ENCODE peak calls at places on chromosomes 3 and 15, in five cellular contexts. One of them, this sample, is unnamed.

GRCh38 chr3:7400360-7400759 is 539.4 kb downstream of the GRM7 start:
- DNase-seq in neuronal stem cell: no peak
- DNase-seq in colonic mucosa: no peak
- DNase-seq in A673: no peak
- DNase-seq in MG63: no peak
- DNase-seq in this sample: no peak

GRCh38 chr3:70111381-70111780 is 111.8 kb downstream of the SAMMSON start:
- DNase-seq in A673: no peak
- DNase-seq in colonic mucosa: no peak
- DNase-seq in neuronal stem cell: no peak
- DNase-seq in MG63: no peak
- DNase-seq in this sample: no peak

GRCh38 chr3:127452321-127452821 is 138.2 kb downstream of the TPRA1 start:
- DNase-seq in MG63: no peak
- DNase-seq in colonic mucosa: no peak
- DNase-seq in A673: no peak
- DNase-seq in neuronal stem cell: no peak
- DNase-seq in this sample: no peak

GRCh38 chr3:111924283-111924682 is 54.5 kb upstream of the ABHD10 start:
- DNase-seq in neuronal stem cell: no peak
- DNase-seq in A673: no peak
- DNase-seq in colonic mucosa: peak; percentile 39
- DNase-seq in MG63: peak; percentile 96
- DNase-seq in this sample: no peak

GRCh38 chr3:160346511-160346910 is 52.5 kb downstream of the IFT80 start:
- DNase-seq in colonic mucosa: no peak
- DNase-seq in A673: no peak
- DNase-seq in MG63: no peak
- DNase-seq in neuronal stem cell: no peak
- DNase-seq in this sample: no peak

GRCh38 chr3:100087203-100087602 is 27.1 kb downstream of the FILIP1L start:
- DNase-seq in A673: no peak
- DNase-seq in colonic mucosa: no peak
- DNase-seq in neuronal stem cell: no peak
- DNase-seq in MG63: peak; percentile 14
- DNase-seq in this sample: no peak

GRCh38 chr3:193665370-193665989 is 72.5 kb downstream of the OPA1 start:
- DNase-seq in colonic mucosa: no peak
- DNase-seq in neuronal stem cell: no peak
- DNase-seq in A673: peak; percentile 60
- DNase-seq in MG63: no peak
- DNase-seq in this sample: peak; percentile 26

GRCh38 chr3:98812851-98813374 is 49.8 kb downstream of the ST3GAL6 start:
- DNase-seq in neuronal stem cell: no peak
- DNase-seq in MG63: peak; percentile 23
- DNase-seq in colonic mucosa: no peak
- DNase-seq in A673: peak; percentile 52
- DNase-seq in this sample: peak; percentile 19

GRCh38 chr3:14210843-14211594 is 32.4 kb downstream of the LSM3 start:
- DNase-seq in MG63: peak; percentile 16
- DNase-seq in colonic mucosa: no peak
- DNase-seq in neuronal stem cell: no peak
- DNase-seq in A673: no peak
- DNase-seq in this sample: no peak

GRCh38 chr15:99564221-99565030 is 1.4 kb upstream of the MEF2A start:
- DNase-seq in MG63: peak; percentile 30
- DNase-seq in neuronal stem cell: no peak
- DNase-seq in A673: peak; percentile 13
- DNase-seq in colonic mucosa: peak; percentile 32
- DNase-seq in this sample: no peak

GRCh38 chr3:143283432-143284128 is 164.0 kb downstream of the CHST2 start:
- DNase-seq in MG63: no peak
- DNase-seq in neuronal stem cell: no peak
- DNase-seq in A673: no peak
- DNase-seq in colonic mucosa: no peak
- DNase-seq in this sample: no peak

GRCh38 chr3:142931222-142931621 is 32.3 kb downstream of the PAQR9 start:
- DNase-seq in colonic mucosa: no peak
- DNase-seq in neuronal stem cell: no peak
- DNase-seq in A673: no peak
- DNase-seq in MG63: no peak
- DNase-seq in this sample: no peak

GRCh38 chr15:70376031-70376928 is 278.6 kb upstream of the TLE3 start:
- DNase-seq in MG63: no peak
- DNase-seq in neuronal stem cell: no peak
- DNase-seq in colonic mucosa: no peak
- DNase-seq in A673: no peak
- DNase-seq in this sample: no peak

GRCh38 chr3:173411288-173412064 is 13.9 kb downstream of the NLGN1 start:
- DNase-seq in colonic mucosa: peak; percentile 18
- DNase-seq in MG63: no peak
- DNase-seq in A673: peak; percentile 52
- DNase-seq in neuronal stem cell: no peak
- DNase-seq in this sample: no peak

GRCh38 chr3:185561374-185561943 is 9.1 kb upstream of the LIPH start:
- DNase-seq in colonic mucosa: peak; percentile 75
- DNase-seq in MG63: no peak
- DNase-seq in A673: no peak
- DNase-seq in neuronal stem cell: no peak
- DNase-seq in this sample: no peak

GRCh38 chr15:68609618-68610017 is 30.8 kb downstream of the CORO2B start:
- DNase-seq in MG63: no peak
- DNase-seq in neuronal stem cell: no peak
- DNase-seq in A673: no peak
- DNase-seq in colonic mucosa: no peak
- DNase-seq in this sample: no peak

GRCh38 chr3:104519068-104519467 is 847.6 kb upstream of the ALCAM start:
- DNase-seq in A673: no peak
- DNase-seq in colonic mucosa: no peak
- DNase-seq in neuronal stem cell: no peak
- DNase-seq in MG63: no peak
- DNase-seq in this sample: no peak

GRCh38 chr15:99132122-99132521 is 27.2 kb downstream of the SYNM start:
- DNase-seq in A673: no peak
- DNase-seq in MG63: no peak
- DNase-seq in colonic mucosa: no peak
- DNase-seq in neuronal stem cell: no peak
- DNase-seq in this sample: no peak

GRCh38 chr3:187889601-187890404 is 144.5 kb upstream of the BCL6 start:
- DNase-seq in MG63: no peak
- DNase-seq in A673: no peak
- DNase-seq in neuronal stem cell: no peak
- DNase-seq in colonic mucosa: no peak
- DNase-seq in this sample: no peak

GRCh38 chr15:34161329-34161953 is 48.5 kb downstream of the KATNBL1 start:
- DNase-seq in A673: no peak
- DNase-seq in neuronal stem cell: no peak
- DNase-seq in MG63: no peak
- DNase-seq in colonic mucosa: no peak
- DNase-seq in this sample: no peak

GRCh38 chr3:10935028-10935427 is 57.5 kb upstream of the SLC6A1 start:
- DNase-seq in MG63: no peak
- DNase-seq in A673: no peak
- DNase-seq in colonic mucosa: no peak
- DNase-seq in neuronal stem cell: no peak
- DNase-seq in this sample: no peak

GRCh38 chr3:31356941-31357340 is 175.8 kb upstream of the STT3B start:
- DNase-seq in A673: no peak
- DNase-seq in colonic mucosa: no peak
- DNase-seq in MG63: peak; percentile 50
- DNase-seq in neuronal stem cell: no peak
- DNase-seq in this sample: no peak

GRCh38 chr3:1609416-1609815 is 489.2 kb upstream of the CNTN4 start:
- DNase-seq in neuronal stem cell: no peak
- DNase-seq in A673: peak; percentile 12
- DNase-seq in colonic mucosa: no peak
- DNase-seq in MG63: no peak
- DNase-seq in this sample: no peak

GRCh38 chr3:48707157-48707556 is 9.9 kb downstream of the IP6K2 start:
- DNase-seq in A673: no peak
- DNase-seq in MG63: no peak
- DNase-seq in colonic mucosa: no peak
- DNase-seq in neuronal stem cell: no peak
- DNase-seq in this sample: no peak
- H3K36me3 ChIP-seq in A673: peaks cover 17% of the 10 kb centered on the region
- H3K36me3 ChIP-seq in MG63: peaks cover 12% of the 10 kb centered on the region
- H3K36me3 ChIP-seq in colonic mucosa: no peaks in the 10 kb centered on the region
- H3K36me3 ChIP-seq in neuronal stem cell: peaks cover 31% of the 10 kb centered on the region
- H3K36me3 ChIP-seq in this sample: peaks cover 26% of the 10 kb centered on the region

GRCh38 chr15:59157398-59157797 is 49.2 kb upstream of the LDHAL6B start:
- DNase-seq in MG63: no peak
- DNase-seq in colonic mucosa: no peak
- DNase-seq in neuronal stem cell: no peak
- DNase-seq in A673: no peak
- DNase-seq in this sample: no peak
- H3K36me3 ChIP-seq in MG63: peaks cover 52% of the 10 kb centered on the region
- H3K36me3 ChIP-seq in colonic mucosa: peaks cover 7% of the 10 kb centered on the region
- H3K36me3 ChIP-seq in neuronal stem cell: peaks cover 9% of the 10 kb centered on the region
- H3K36me3 ChIP-seq in A673: no peaks in the 10 kb centered on the region
- H3K36me3 ChIP-seq in this sample: no peaks in the 10 kb centered on the region

DNA sequence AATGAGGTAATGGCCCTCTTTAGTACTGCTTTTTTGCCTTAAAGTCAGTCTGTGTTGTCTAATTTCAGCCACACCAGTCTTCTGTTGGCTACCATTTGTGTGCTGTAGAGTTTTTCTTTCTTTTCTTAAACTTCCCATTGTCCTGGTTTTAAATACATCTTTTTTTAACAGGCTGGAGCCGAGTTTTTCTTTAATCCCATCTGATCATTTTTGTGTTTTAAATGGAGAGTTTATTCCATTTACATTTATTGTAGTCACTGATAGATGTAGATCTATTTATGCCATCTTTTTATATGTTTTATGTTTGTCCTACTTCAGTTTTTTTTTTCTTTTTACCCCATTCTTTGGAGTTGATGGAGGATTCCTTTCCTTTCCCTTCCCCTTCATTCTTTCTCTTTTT is 49.5 kb downstream of the SNRK start:
- DNase-seq in colonic mucosa: no peak
- DNase-seq in A673: no peak
- DNase-seq in neuronal stem cell: no peak
- DNase-seq in MG63: no peak
- DNase-seq in this sample: no peak
- H3K36me3 ChIP-seq in colonic mucosa: peaks cover 10% of the 10 kb centered on the region
- H3K36me3 ChIP-seq in A673: peaks cover 10% of the 10 kb centered on the region
- H3K36me3 ChIP-seq in neuronal stem cell: peaks cover 12% of the 10 kb centered on the region
- H3K36me3 ChIP-seq in MG63: peaks cover 17% of the 10 kb centered on the region
- H3K36me3 ChIP-seq in this sample: peaks cover 16% of the 10 kb centered on the region

DNA sequence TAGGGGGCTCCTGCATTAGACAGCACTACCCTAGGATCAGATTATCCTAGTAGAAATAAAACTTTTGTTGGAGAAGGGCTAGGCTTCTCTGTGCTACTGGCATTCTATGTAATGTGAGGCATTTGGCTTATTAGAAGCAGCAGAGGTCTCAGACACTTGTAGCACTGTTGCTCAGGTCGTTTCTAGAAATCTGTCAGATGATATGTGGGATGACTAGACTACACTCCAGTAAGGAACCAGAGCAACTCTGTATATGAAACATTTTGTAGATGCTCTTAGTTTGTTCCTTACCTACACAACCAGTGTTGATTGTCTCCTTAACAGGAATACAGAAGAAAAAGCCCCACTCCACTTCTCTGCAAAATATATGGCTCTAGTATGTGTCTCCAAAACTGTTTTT is 21.9 kb upstream of the FBXL22 start:
- DNase-seq in colonic mucosa: no peak
- DNase-seq in A673: no peak
- DNase-seq in MG63: no peak
- DNase-seq in neuronal stem cell: no peak
- DNase-seq in this sample: no peak
- H3K36me3 ChIP-seq in colonic mucosa: peaks cover 9% of the 10 kb centered on the region
- H3K36me3 ChIP-seq in A673: peaks cover 31% of the 10 kb centered on the region
- H3K36me3 ChIP-seq in MG63: peaks cover 26% of the 10 kb centered on the region
- H3K36me3 ChIP-seq in neuronal stem cell: peaks cover 11% of the 10 kb centered on the region
- H3K36me3 ChIP-seq in this sample: peaks cover 65% of the 10 kb centered on the region

GRCh38 chr3:44999782-45000181 is 23.7 kb downstream of the EXOSC7 start:
- DNase-seq in MG63: no peak
- DNase-seq in colonic mucosa: peak; percentile 63
- DNase-seq in A673: no peak
- DNase-seq in neuronal stem cell: no peak
- DNase-seq in this sample: no peak
- H3K36me3 ChIP-seq in MG63: peaks cover 19% of the 10 kb centered on the region
- H3K36me3 ChIP-seq in colonic mucosa: peaks cover 6% of the 10 kb centered on the region
- H3K36me3 ChIP-seq in A673: peaks cover 73% of the 10 kb centered on the region
- H3K36me3 ChIP-seq in neuronal stem cell: peaks cover 40% of the 10 kb centered on the region
- H3K36me3 ChIP-seq in this sample: peaks cover 10% of the 10 kb centered on the region

DNA sequence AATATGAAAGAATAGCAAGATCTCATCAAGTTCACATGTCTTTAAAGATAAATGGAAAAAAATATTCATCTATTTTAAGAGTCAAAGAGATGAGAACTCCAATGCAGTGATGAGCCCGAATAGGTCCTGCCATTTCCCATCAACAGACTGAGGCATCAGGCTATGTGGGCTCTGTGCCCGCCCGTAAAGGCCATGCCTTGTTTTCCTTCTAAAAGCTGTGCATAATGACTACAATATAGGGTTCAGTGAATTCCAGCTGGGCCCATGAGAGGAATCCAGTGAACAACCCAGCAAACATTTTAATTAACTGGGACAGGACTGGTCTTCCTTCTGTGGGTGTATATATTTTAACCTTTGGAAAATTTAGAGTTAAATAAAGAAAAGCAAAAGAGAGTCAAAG is 44.6 kb downstream of the RASGRP1 start:
- DNase-seq in MG63: no peak
- DNase-seq in colonic mucosa: no peak
- DNase-seq in neuronal stem cell: no peak
- DNase-seq in A673: no peak
- DNase-seq in this sample: no peak
- H3K36me3 ChIP-seq in MG63: no peaks in the 10 kb centered on the region
- H3K36me3 ChIP-seq in colonic mucosa: no peaks in the 10 kb centered on the region
- H3K36me3 ChIP-seq in neuronal stem cell: no peaks in the 10 kb centered on the region
- H3K36me3 ChIP-seq in A673: no peaks in the 10 kb centered on the region
- H3K36me3 ChIP-seq in this sample: peaks cover 58% of the 10 kb centered on the region

GRCh38 chr3:124412642-124413041 is 317.6 kb upstream of the UMPS start:
- DNase-seq in MG63: no peak
- DNase-seq in colonic mucosa: no peak
- DNase-seq in neuronal stem cell: no peak
- DNase-seq in A673: no peak
- DNase-seq in this sample: no peak
- H3K36me3 ChIP-seq in MG63: no peaks in the 10 kb centered on the region
- H3K36me3 ChIP-seq in colonic mucosa: no peaks in the 10 kb centered on the region
- H3K36me3 ChIP-seq in neuronal stem cell: peaks cover 7% of the 10 kb centered on the region
- H3K36me3 ChIP-seq in A673: no peaks in the 10 kb centered on the region
- H3K36me3 ChIP-seq in this sample: no peaks in the 10 kb centered on the region

DNA sequence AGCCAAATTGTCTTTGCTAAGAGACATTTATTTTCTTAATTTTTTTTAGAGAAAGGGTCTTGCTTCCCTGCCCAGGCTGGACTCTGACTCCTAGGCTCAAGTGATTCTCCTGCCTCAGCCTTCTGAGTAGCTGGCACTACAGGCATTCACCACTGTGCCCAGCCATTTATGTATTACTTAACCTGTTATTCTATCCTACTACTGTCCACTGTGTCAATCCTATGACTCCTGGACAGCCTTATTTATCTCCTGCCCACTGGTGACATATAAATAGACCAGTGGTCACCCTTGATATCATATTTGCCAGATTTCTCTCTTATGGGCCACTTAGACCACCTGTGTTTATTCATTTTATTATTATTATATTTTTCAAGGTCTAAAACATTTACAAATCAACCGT is 161.4 kb downstream of the ROBO1 start:
- DNase-seq in MG63: no peak
- DNase-seq in A673: no peak
- DNase-seq in neuronal stem cell: no peak
- DNase-seq in colonic mucosa: no peak
- DNase-seq in this sample: no peak
- H3K36me3 ChIP-seq in MG63: no peaks in the 10 kb centered on the region
- H3K36me3 ChIP-seq in A673: no peaks in the 10 kb centered on the region
- H3K36me3 ChIP-seq in neuronal stem cell: no peaks in the 10 kb centered on the region
- H3K36me3 ChIP-seq in colonic mucosa: no peaks in the 10 kb centered on the region
- H3K36me3 ChIP-seq in this sample: no peaks in the 10 kb centered on the region

This sample was measured in naive thymus-derived CD4-positive, alpha-beta T cell.